ENCODE peak calls at places on chromosomes 13 and 19, in four cellular contexts. One of them, this sample, is unnamed.

GRCh38 chr13:111623743-111624505 is 303.5 kb downstream of the TEX29 start:
- DNase-seq in fibroblast of the aortic adventitia: no peak
- DNase-seq in IMR-90: no peak
- DNase-seq in cardiac fibroblast: no peak
- DNase-seq in this sample: no peak

GRCh38 chr19:2047449-2048103 is 3.5 kb downstream of the MKNK2 start:
- DNase-seq in fibroblast of the aortic adventitia: no peak
- DNase-seq in cardiac fibroblast: peak; percentile 44
- DNase-seq in IMR-90: no peak
- DNase-seq in this sample: no peak

GRCh38 chr13:27055501-27055900 is 116.1 kb downstream of the USP12 start:
- DNase-seq in cardiac fibroblast: no peak
- DNase-seq in IMR-90: no peak
- DNase-seq in fibroblast of the aortic adventitia: no peak
- DNase-seq in this sample: no peak

GRCh38 chr19:48510421-48511268 is 990 bp downstream of the LMTK3 start:
- DNase-seq in fibroblast of the aortic adventitia: peak; percentile 51
- DNase-seq in IMR-90: peak; percentile 39
- DNase-seq in cardiac fibroblast: peak; percentile 50
- DNase-seq in this sample: no peak

GRCh38 chr13:68509734-68510621 is 1279.8 kb upstream of the PCDH9 start:
- DNase-seq in cardiac fibroblast: no peak
- DNase-seq in fibroblast of the aortic adventitia: no peak
- DNase-seq in IMR-90: no peak
- DNase-seq in this sample: no peak

GRCh38 chr19:10295847-10296591 is 6.3 kb downstream of the ICAM5 start:
- DNase-seq in IMR-90: no peak
- DNase-seq in fibroblast of the aortic adventitia: no peak
- DNase-seq in cardiac fibroblast: no peak
- DNase-seq in this sample: no peak

GRCh38 chr19:3784607-3785463 is 1.3 kb downstream of the MATK start:
- DNase-seq in IMR-90: no peak
- DNase-seq in cardiac fibroblast: no peak
- DNase-seq in fibroblast of the aortic adventitia: no peak
- DNase-seq in this sample: no peak

GRCh38 chr13:25034173-25034572 is 61.8 kb upstream of the PABPC3 start:
- DNase-seq in IMR-90: no peak
- DNase-seq in fibroblast of the aortic adventitia: no peak
- DNase-seq in cardiac fibroblast: no peak
- DNase-seq in this sample: no peak

GRCh38 chr13:93227280-93227905 is 786 bp downstream of the GPC6 start:
- DNase-seq in IMR-90: peak; percentile 52
- DNase-seq in fibroblast of the aortic adventitia: peak; percentile 60
- DNase-seq in cardiac fibroblast: peak; percentile 54
- DNase-seq in this sample: no peak

GRCh38 chr13:114067886-114068722 is 64.3 kb downstream of the RASA3 start:
- DNase-seq in fibroblast of the aortic adventitia: no peak
- DNase-seq in cardiac fibroblast: no peak
- DNase-seq in IMR-90: no peak
- DNase-seq in this sample: no peak

GRCh38 chr19:18220632-18221275 is 5.5 kb downstream of the PDE4C start:
- DNase-seq in IMR-90: no peak
- DNase-seq in fibroblast of the aortic adventitia: no peak
- DNase-seq in cardiac fibroblast: no peak
- DNase-seq in this sample: no peak

GRCh38 chr19:56111601-56112312 is 9.3 kb downstream of the ZNF787 start:
- DNase-seq in fibroblast of the aortic adventitia: no peak
- DNase-seq in IMR-90: no peak
- DNase-seq in cardiac fibroblast: no peak
- DNase-seq in this sample: no peak

GRCh38 chr13:49046534-49046933 is 70.8 kb downstream of the FNDC3A start:
- DNase-seq in IMR-90: peak; percentile 29
- DNase-seq in cardiac fibroblast: peak; percentile 44
- DNase-seq in fibroblast of the aortic adventitia: peak; percentile 34
- DNase-seq in this sample: no peak
- H3K4me3 ChIP-seq in IMR-90: no peak overlapping the region
- H3K4me3 ChIP-seq in cardiac fibroblast: no peak overlapping the region
- H3K4me3 ChIP-seq in fibroblast of the aortic adventitia: no peak overlapping the region
- H3K4me3 ChIP-seq in this sample: no peak overlapping the region

DNA sequence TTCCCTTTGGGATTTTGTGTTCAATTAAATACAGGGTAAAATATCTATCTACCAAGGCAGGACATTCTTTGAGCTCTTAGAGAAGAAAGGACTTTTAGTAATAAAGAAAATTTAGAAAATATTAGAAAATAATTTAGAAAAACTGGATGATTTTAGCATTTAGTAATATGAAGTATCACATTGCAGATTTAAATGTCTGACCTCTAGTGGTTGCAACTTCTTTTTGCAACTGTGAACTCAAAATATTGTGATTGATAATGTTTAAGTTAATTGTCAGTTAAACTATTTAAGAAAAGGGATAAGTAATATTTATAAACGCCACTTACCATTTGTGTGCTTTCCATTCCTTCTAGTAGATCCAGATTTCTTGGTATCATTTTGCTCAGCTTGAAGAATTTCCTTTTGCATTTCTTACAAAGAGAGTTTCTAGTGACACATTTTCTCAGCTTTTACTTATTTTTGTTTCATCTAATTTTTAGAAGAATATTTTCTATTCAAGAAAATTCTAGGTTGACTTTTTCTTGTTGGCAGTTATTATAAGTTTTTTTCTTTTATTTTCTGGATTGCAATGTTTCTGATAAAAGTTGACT is 10.3 kb upstream of the POSTN start:
- DNase-seq in cardiac fibroblast: peak; percentile 40
- DNase-seq in fibroblast of the aortic adventitia: no peak
- DNase-seq in IMR-90: no peak
- DNase-seq in this sample: no peak
- TF ChIP-seq CTCF in cardiac fibroblast: peak; percentile 47
- TF ChIP-seq CTCF in fibroblast of the aortic adventitia: peak; percentile 55
- TF ChIP-seq CTCF in IMR-90: peak; percentile 54
- TF ChIP-seq CTCF in this sample: peak; percentile 32

GRCh38 chr19:45076851-45077730 is 813 bp upstream of the ZNF296 start:
- DNase-seq in cardiac fibroblast: no peak
- DNase-seq in fibroblast of the aortic adventitia: no peak
- DNase-seq in IMR-90: no peak
- DNase-seq in this sample: no peak
- H3K4me3 ChIP-seq in cardiac fibroblast: no peak overlapping the region
- H3K4me3 ChIP-seq in fibroblast of the aortic adventitia: peak overlapping the region; percentile 62
- H3K4me3 ChIP-seq in IMR-90: no peak overlapping the region
- H3K4me3 ChIP-seq in this sample: peak overlapping the region; percentile 39

DNA sequence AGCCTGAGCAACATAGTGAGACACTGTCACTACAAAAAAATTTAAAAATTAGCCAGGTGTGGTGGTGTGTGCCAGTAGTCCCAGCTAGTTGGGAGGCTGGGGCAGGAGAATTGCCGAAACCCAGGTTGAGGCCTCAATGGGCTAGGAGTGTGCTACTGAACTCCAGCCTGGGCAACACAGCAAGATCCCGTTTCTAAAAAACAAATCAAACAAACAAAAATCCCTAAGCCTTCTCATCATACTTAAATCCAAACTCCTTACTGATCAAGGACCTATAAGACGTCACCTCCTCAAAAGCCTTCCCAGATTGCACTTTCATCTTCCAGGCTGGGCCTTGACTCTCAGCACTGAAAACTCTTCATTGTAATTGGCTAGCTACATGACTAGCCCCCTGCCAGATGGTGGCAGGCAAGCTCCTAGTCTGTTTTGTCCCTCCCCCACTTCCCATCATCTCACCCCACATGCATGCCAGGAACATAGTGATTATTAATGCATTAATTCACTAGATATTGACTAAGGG is 17.5 kb upstream of the NANOS3 start:
- DNase-seq in fibroblast of the aortic adventitia: no peak
- DNase-seq in IMR-90: peak; percentile 58
- DNase-seq in cardiac fibroblast: peak; percentile 60
- DNase-seq in this sample: no peak
- TF ChIP-seq CTCF in fibroblast of the aortic adventitia: no peak
- TF ChIP-seq CTCF in IMR-90: no peak
- TF ChIP-seq CTCF in cardiac fibroblast: no peak
- TF ChIP-seq CTCF in this sample: no peak

GRCh38 chr19:58060231-58060630 is 1.1 kb downstream of the ZNF135 start:
- DNase-seq in fibroblast of the aortic adventitia: no peak
- DNase-seq in IMR-90: no peak
- DNase-seq in cardiac fibroblast: no peak
- DNase-seq in this sample: no peak
- H3K4me3 ChIP-seq in fibroblast of the aortic adventitia: no peak overlapping the region
- H3K4me3 ChIP-seq in IMR-90: no peak overlapping the region
- H3K4me3 ChIP-seq in cardiac fibroblast: no peak overlapping the region
- H3K4me3 ChIP-seq in this sample: no peak overlapping the region

GRCh38 chr13:38530492-38530891 is 156.4 kb upstream of the FREM2 start:
- DNase-seq in IMR-90: peak; percentile 1
- DNase-seq in fibroblast of the aortic adventitia: peak; percentile 18
- DNase-seq in cardiac fibroblast: peak; percentile 43
- DNase-seq in this sample: peak; percentile 3
- TF ChIP-seq CTCF in IMR-90: peak; percentile 32
- TF ChIP-seq CTCF in fibroblast of the aortic adventitia: peak; percentile 9
- TF ChIP-seq CTCF in cardiac fibroblast: peak; percentile 22
- TF ChIP-seq CTCF in this sample: peak; percentile 14

DNA sequence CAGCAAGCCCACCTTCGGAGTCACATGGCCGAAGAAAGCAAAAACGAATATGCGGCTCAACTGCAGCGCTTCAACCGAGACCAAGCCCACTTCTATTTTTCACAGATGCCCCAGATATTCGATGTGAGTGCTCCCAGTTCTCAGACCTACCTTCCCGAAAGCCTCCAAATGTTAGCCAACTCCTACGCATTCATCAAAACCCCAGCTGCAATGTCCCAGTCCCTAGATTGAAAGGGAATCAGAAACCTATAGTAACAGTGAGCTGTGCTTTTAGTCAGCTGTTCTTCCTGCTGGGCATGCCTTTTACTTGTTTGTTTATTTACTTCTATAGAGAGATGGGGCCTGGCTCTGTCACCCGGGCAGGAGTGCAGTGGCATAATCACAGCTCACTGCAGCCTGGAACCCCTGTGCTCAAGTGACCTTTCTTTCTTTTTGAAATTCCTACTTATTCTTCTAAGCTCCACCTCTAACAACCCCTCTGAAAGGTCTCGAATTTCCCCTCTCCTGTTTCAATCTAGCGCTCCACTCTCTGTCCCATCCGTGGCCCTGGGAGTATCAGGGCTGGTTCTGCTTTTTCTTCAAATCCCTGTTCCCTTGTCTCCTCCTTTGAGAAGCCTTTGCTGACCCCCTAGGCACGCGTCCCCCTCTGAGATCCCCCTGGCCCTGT is 4.4 kb downstream of the TRIP10 start:
- DNase-seq in IMR-90: peak; percentile 37
- DNase-seq in fibroblast of the aortic adventitia: no peak
- DNase-seq in cardiac fibroblast: peak; percentile 26
- DNase-seq in this sample: no peak
- H3K4me3 ChIP-seq in IMR-90: no peak overlapping the region
- H3K4me3 ChIP-seq in fibroblast of the aortic adventitia: peak overlapping the region; percentile 15
- H3K4me3 ChIP-seq in cardiac fibroblast: no peak overlapping the region
- H3K4me3 ChIP-seq in this sample: no peak overlapping the region